ENCODE peak calls at places on chromosomes 2 and 18, in seven cellular contexts. One of them, this sample, is unnamed. For H3K36me3 and H3K4me1, the result is how much of the 10 kb centered on the place peaks cover.

GRCh38 chr18:61183798-61184197 is 149.4 kb upstream of the CDH20 start:
- DNase-seq in kidney: no peak
- DNase-seq in HepG2: no peak
- DNase-seq in MM.1S: no peak
- DNase-seq in neuronal stem cell: no peak
- DNase-seq in trophoblast cell: no peak
- DNase-seq in fibroblast of lung: no peak
- DNase-seq in this sample: no peak

GRCh38 chr2:215598376-215598975 is 162.6 kb upstream of the FN1 start:
- DNase-seq in MM.1S: no peak
- DNase-seq in kidney: no peak
- DNase-seq in neuronal stem cell: no peak
- DNase-seq in trophoblast cell: no peak
- DNase-seq in HepG2: no peak
- DNase-seq in fibroblast of lung: peak
- DNase-seq in this sample: no peak

GRCh38 chr2:38073211-38074005 is 2.5 kb downstream of the CYP1B1 start:
- DNase-seq in MM.1S: no peak
- DNase-seq in neuronal stem cell: no peak
- DNase-seq in HepG2: no peak
- DNase-seq in kidney: peak
- DNase-seq in trophoblast cell: peak
- DNase-seq in fibroblast of lung: no peak
- DNase-seq in this sample: peak

GRCh38 chr2:21696900-21697299 is 573.1 kb downstream of the TDRD15 start:
- DNase-seq in neuronal stem cell: no peak
- DNase-seq in kidney: no peak
- DNase-seq in MM.1S: no peak
- DNase-seq in fibroblast of lung: no peak
- DNase-seq in HepG2: no peak
- DNase-seq in trophoblast cell: no peak
- DNase-seq in this sample: no peak

GRCh38 chr2:72859831-72860262 is 27.4 kb upstream of the SPR start:
- DNase-seq in MM.1S: peak
- DNase-seq in neuronal stem cell: peak
- DNase-seq in kidney: no peak
- DNase-seq in HepG2: peak
- DNase-seq in fibroblast of lung: peak
- DNase-seq in trophoblast cell: peak
- DNase-seq in this sample: peak

GRCh38 chr2:32594573-32594972 is 33.3 kb upstream of the TTC27 start:
- DNase-seq in neuronal stem cell: no peak
- DNase-seq in MM.1S: no peak
- DNase-seq in fibroblast of lung: no peak
- DNase-seq in HepG2: no peak
- DNase-seq in kidney: no peak
- DNase-seq in trophoblast cell: no peak
- DNase-seq in this sample: no peak

GRCh38 chr2:27378096-27378808 is 2.3 kb downstream of the ZNF513 start:
- DNase-seq in fibroblast of lung: no peak
- DNase-seq in kidney: peak
- DNase-seq in trophoblast cell: no peak
- DNase-seq in neuronal stem cell: no peak
- DNase-seq in MM.1S: no peak
- DNase-seq in HepG2: peak
- DNase-seq in this sample: peak

GRCh38 chr2:113769555-113769954 is 13.1 kb upstream of the SLC35F5 start:
- DNase-seq in MM.1S: no peak
- DNase-seq in trophoblast cell: peak
- DNase-seq in neuronal stem cell: no peak
- DNase-seq in fibroblast of lung: no peak
- DNase-seq in kidney: no peak
- DNase-seq in HepG2: peak
- DNase-seq in this sample: no peak

GRCh38 chr2:232925153-232925768 is 55.2 kb downstream of the SNORC start:
- DNase-seq in HepG2: no peak
- DNase-seq in MM.1S: no peak
- DNase-seq in kidney: no peak
- DNase-seq in neuronal stem cell: no peak
- DNase-seq in fibroblast of lung: no peak
- DNase-seq in trophoblast cell: no peak
- DNase-seq in this sample: peak

GRCh38 chr2:102051659-102052366 is 60.1 kb downstream of the IL1R2 start:
- DNase-seq in neuronal stem cell: no peak
- DNase-seq in HepG2: no peak
- DNase-seq in trophoblast cell: peak
- DNase-seq in fibroblast of lung: peak
- DNase-seq in MM.1S: no peak
- DNase-seq in kidney: no peak
- DNase-seq in this sample: no peak

GRCh38 chr2:181643158-181643557 is 13.7 kb downstream of the CERKL start:
- DNase-seq in kidney: no peak
- DNase-seq in neuronal stem cell: no peak
- DNase-seq in HepG2: peak
- DNase-seq in fibroblast of lung: no peak
- DNase-seq in trophoblast cell: no peak
- DNase-seq in MM.1S: no peak
- DNase-seq in this sample: no peak

GRCh38 chr2:15626126-15626525 is 34.5 kb downstream of the DDX1 start:
- DNase-seq in MM.1S: no peak
- DNase-seq in neuronal stem cell: no peak
- DNase-seq in trophoblast cell: no peak
- DNase-seq in fibroblast of lung: no peak
- DNase-seq in kidney: no peak
- DNase-seq in HepG2: no peak
- DNase-seq in this sample: no peak

DNA sequence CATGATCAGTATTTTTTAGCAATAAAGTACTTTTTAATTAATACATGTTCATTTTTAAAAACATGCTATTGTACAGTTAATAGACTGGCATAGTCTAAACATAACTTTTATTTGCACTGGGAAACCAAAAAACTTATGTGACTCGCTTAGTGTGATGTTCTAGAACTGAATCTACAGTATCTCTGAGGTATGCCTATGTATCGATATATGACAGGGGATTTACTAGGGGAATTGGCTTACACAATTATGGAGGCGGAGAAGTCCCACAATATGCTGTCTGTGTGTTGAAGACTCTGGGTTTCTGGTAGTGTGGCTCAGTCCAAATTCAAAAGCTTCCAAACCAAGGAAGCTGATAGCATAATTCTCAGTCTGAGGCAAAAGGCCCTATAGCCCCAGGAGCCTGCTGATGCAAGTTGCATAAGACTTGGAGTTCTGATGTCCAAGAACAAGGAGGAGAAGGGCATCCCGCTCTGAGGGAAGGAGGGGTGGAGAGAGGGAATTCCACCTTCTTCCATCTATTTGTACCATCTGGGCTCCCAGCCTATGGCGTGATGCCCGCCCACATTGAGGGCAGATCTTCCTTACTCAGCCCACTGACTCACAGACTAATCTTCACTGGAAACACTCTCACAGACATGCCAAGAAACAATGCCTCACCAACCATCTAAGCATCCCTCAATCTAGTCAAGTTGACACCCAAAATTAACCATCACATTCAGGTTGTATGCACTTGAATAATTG is 27.5 kb downstream of the ZNF638 start:
- DNase-seq in kidney: no peak
- DNase-seq in trophoblast cell: no peak
- DNase-seq in fibroblast of lung: peak
- DNase-seq in MM.1S: no peak
- DNase-seq in neuronal stem cell: no peak
- DNase-seq in HepG2: no peak
- DNase-seq in this sample: no peak
- H3K36me3 ChIP-seq in kidney: under half
- H3K36me3 ChIP-seq in trophoblast cell: under half
- H3K36me3 ChIP-seq in fibroblast of lung: under half
- H3K36me3 ChIP-seq in MM.1S: under half
- H3K36me3 ChIP-seq in neuronal stem cell: under half
- H3K36me3 ChIP-seq in HepG2: under half
- H3K36me3 ChIP-seq in this sample: half or more

GRCh38 chr18:46265190-46266156 is 161.3 kb downstream of the HAUS1 start:
- DNase-seq in neuronal stem cell: no peak
- DNase-seq in trophoblast cell: peak
- DNase-seq in kidney: no peak
- DNase-seq in fibroblast of lung: no peak
- DNase-seq in MM.1S: no peak
- DNase-seq in HepG2: no peak
- DNase-seq in this sample: no peak
- H3K4me1 ChIP-seq in neuronal stem cell: under half
- H3K4me1 ChIP-seq in trophoblast cell: under half
- H3K4me1 ChIP-seq in kidney: under half
- H3K4me1 ChIP-seq in fibroblast of lung: under half
- H3K4me1 ChIP-seq in MM.1S: under half
- H3K4me1 ChIP-seq in HepG2: under half
- H3K4me1 ChIP-seq in this sample: under half

GRCh38 chr2:1790473-1790872 is 46.2 kb upstream of the PXDN start:
- DNase-seq in kidney: no peak
- DNase-seq in fibroblast of lung: no peak
- DNase-seq in MM.1S: no peak
- DNase-seq in trophoblast cell: no peak
- DNase-seq in HepG2: no peak
- DNase-seq in neuronal stem cell: no peak
- DNase-seq in this sample: no peak
- H3K9ac ChIP-seq in kidney: no peak
- H3K9ac ChIP-seq in fibroblast of lung: no peak
- H3K9ac ChIP-seq in MM.1S: no peak
- H3K9ac ChIP-seq in trophoblast cell: no peak
- H3K9ac ChIP-seq in HepG2: no peak
- H3K9ac ChIP-seq in neuronal stem cell: no peak
- H3K9ac ChIP-seq in this sample: no peak

GRCh38 chr2:172464340-172465129 is 37.1 kb downstream of the ITGA6 start:
- DNase-seq in neuronal stem cell: no peak
- DNase-seq in fibroblast of lung: no peak
- DNase-seq in MM.1S: no peak
- DNase-seq in kidney: no peak
- DNase-seq in trophoblast cell: peak
- DNase-seq in HepG2: peak
- DNase-seq in this sample: no peak

GRCh38 chr2:172462393-172463381 is 35.3 kb downstream of the ITGA6 start:
- DNase-seq in MM.1S: peak
- DNase-seq in neuronal stem cell: no peak
- DNase-seq in kidney: no peak
- DNase-seq in fibroblast of lung: no peak
- DNase-seq in HepG2: no peak
- DNase-seq in trophoblast cell: no peak
- DNase-seq in this sample: no peak

GRCh38 chr2:172471168-172471567 is 43.8 kb downstream of the ITGA6 start:
- DNase-seq in fibroblast of lung: no peak
- DNase-seq in neuronal stem cell: no peak
- DNase-seq in HepG2: no peak
- DNase-seq in trophoblast cell: no peak
- DNase-seq in kidney: no peak
- DNase-seq in MM.1S: no peak
- DNase-seq in this sample: no peak

GRCh38 chr2:172465417-172466334 is 38.3 kb downstream of the ITGA6 start:
- DNase-seq in kidney: no peak
- DNase-seq in trophoblast cell: peak
- DNase-seq in HepG2: peak
- DNase-seq in MM.1S: peak
- DNase-seq in neuronal stem cell: peak
- DNase-seq in fibroblast of lung: peak
- DNase-seq in this sample: peak

DNA sequence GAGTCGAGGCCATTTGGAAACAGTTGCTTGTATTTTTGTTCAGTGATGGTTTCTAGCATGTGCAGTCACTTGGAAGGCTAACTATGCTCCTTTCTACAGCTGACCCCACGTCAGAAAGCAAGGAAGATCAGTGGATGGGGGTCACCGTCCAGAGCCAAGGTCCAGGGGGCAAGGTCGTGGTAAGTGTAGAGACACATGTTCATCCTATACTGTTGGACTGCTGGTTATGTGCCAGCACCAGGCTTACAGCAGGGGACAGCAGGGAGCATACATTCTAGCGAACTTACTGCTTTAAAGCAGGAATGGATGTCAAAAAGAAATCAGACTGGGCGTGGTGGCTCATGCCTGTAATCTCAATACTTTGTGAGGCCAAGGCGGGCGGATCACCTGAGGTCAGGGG is 40.0 kb downstream of the ITGA6 start:
- DNase-seq in neuronal stem cell: no peak
- DNase-seq in fibroblast of lung: no peak
- DNase-seq in kidney: no peak
- DNase-seq in MM.1S: no peak
- DNase-seq in HepG2: no peak
- DNase-seq in trophoblast cell: no peak
- DNase-seq in this sample: no peak
- H3K36me3 ChIP-seq in neuronal stem cell: under half
- H3K36me3 ChIP-seq in fibroblast of lung: under half
- H3K36me3 ChIP-seq in kidney: under half
- H3K36me3 ChIP-seq in MM.1S: under half
- H3K36me3 ChIP-seq in HepG2: under half
- H3K36me3 ChIP-seq in trophoblast cell: under half
- H3K36me3 ChIP-seq in this sample: under half

DNA sequence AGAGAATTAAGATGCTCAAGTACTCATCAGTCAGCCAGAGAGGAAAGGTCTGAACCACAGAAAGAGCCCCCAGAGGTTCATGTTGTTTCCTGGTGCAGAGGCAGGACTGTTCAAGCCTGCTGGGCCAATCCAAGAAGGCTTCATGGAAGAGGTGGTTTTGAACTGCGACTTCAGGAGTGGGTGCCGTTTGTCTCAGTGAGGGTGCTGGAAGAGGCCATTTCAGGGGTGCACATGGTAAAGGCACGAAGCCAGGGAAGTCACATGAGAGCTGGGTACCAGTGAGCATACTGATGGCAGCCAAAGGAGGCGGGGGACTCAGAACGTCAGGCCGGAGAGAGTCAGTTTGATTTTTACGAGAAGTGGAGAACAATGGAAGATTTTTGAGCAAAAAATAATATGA is 55.5 kb downstream of the EMILIN2 start:
- DNase-seq in kidney: peak
- DNase-seq in MM.1S: no peak
- DNase-seq in HepG2: no peak
- DNase-seq in neuronal stem cell: no peak
- DNase-seq in fibroblast of lung: no peak
- DNase-seq in trophoblast cell: no peak
- DNase-seq in this sample: peak
- H3K4me1 ChIP-seq in kidney: under half
- H3K4me1 ChIP-seq in MM.1S: under half
- H3K4me1 ChIP-seq in HepG2: under half
- H3K4me1 ChIP-seq in neuronal stem cell: under half
- H3K4me1 ChIP-seq in fibroblast of lung: under half
- H3K4me1 ChIP-seq in trophoblast cell: under half
- H3K4me1 ChIP-seq in this sample: under half

This sample was measured in endodermal cell.